ENCODE peak calls at places on chromosomes 2 and 18, in nine cellular contexts. N, C, S, Z, V, T, W, I and R are unnamed samples.

GRCh38 chr2:205681836-205682238 is 464 bp upstream of the NRP2 start:
- DNase-seq in N (peak; percentile 36), C (no peak), S (no peak), Z (no peak), V (peak; percentile 20), T (no peak), W (no peak), I (no peak), R (no peak)

GRCh38 chr2:196105956-196106355 is 37.3 kb upstream of the DNAH7 start:
- DNase-seq in N (no peak), C (no peak), S (no peak), Z (no peak), V (no peak), T (no peak), W (no peak), I (no peak), R (no peak)

GRCh38 chr2:54597153-54597827 is 126.2 kb upstream of the EML6 start:
- DNase-seq in N (no peak), C (no peak), S (no peak), Z (peak; percentile 100), V (peak; percentile 51), T (peak; percentile 36), W (no peak), I (no peak), R (peak; percentile 94)

GRCh38 chr2:109150559-109150958 is 21.6 kb downstream of the SH3RF3 start:
- DNase-seq in N (no peak), C (no peak), S (no peak), Z (no peak), V (no peak), T (no peak), W (no peak), I (no peak), R (no peak)

GRCh38 chr2:233026211-233026813 is 6.2 kb upstream of the NEU2 start:
- DNase-seq in N (no peak), C (peak; percentile 54), S (peak; percentile 54), Z (no peak), V (peak; percentile 39), T (peak; percentile 50), W (peak; percentile 41), I (no peak), R (peak; percentile 57)

GRCh38 chr2:222208010-222208690 is 90.6 kb downstream of the PAX3 start:
- DNase-seq in N (no peak), C (no peak), S (no peak), Z (no peak), V (no peak), T (no peak), W (no peak), I (no peak), R (no peak)

GRCh38 chr2:25234756-25235155 is 66.4 kb upstream of the POMC start:
- DNase-seq in N (no peak), C (no peak), S (no peak), Z (no peak), V (no peak), T (no peak), W (no peak), I (no peak), R (no peak)

GRCh38 chr18:58263055-58263732 is 219.2 kb downstream of the NEDD4L start:
- DNase-seq in N (no peak), C (peak; percentile 18), S (peak; percentile 60), Z (no peak), V (peak; percentile 26), T (peak; percentile 24), W (peak; percentile 58), I (no peak), R (no peak)

GRCh38 chr2:238771639-238772038 is 76.2 kb upstream of the TWIST2 start:
- DNase-seq in N (no peak), C (no peak), S (no peak), Z (no peak), V (no peak), T (no peak), W (no peak), I (no peak), R (no peak)

GRCh38 chr18:5628512-5629255 is 84.9 kb upstream of the EPB41L3 start:
- DNase-seq in N (peak; percentile 38), C (no peak), S (no peak), Z (no peak), V (peak; percentile 31), T (peak; percentile 17), W (no peak), I (no peak), R (no peak)

GRCh38 chr18:54052259-54052658 is 172.2 kb downstream of the MBD2 start:
- DNase-seq in N (no peak), C (no peak), S (no peak), Z (no peak), V (no peak), T (no peak), W (no peak), I (no peak), R (no peak)

GRCh38 chr2:240636563-240637115 is 11.4 kb downstream of the GPR35 start:
- DNase-seq in N (no peak), C (no peak), S (no peak), Z (no peak), V (no peak), T (no peak), W (no peak), I (no peak), R (no peak)

GRCh38 chr2:9991221-9991620 is 39.7 kb downstream of the GRHL1 start:
- DNase-seq in N (no peak), C (no peak), S (no peak), Z (no peak), V (no peak), T (no peak), W (no peak), I (no peak), R (no peak)

GRCh38 chr2:238117199-238118154 is 17.3 kb downstream of the ESPNL start:
- DNase-seq in N (no peak), C (no peak), S (peak; percentile 8), Z (no peak), V (peak; percentile 21), T (peak; percentile 26), W (no peak), I (no peak), R (peak; percentile 77)

GRCh38 chr2:69572640-69573039 is 70.9 kb downstream of the AAK1 start:
- DNase-seq in N (no peak), C (no peak), S (no peak), Z (no peak), V (peak; percentile 50), T (peak; percentile 73), W (no peak), I (no peak), R (no peak)

GRCh38 chr18:76494541-76495403 is at the start of gene ZNF516:
- DNase-seq in N (peak; percentile 65), C (no peak), S (no peak), Z (no peak), V (peak; percentile 24), T (peak; percentile 34), W (no peak), I (no peak), R (peak; percentile 18)

GRCh38 chr18:28036481-28036880 is 140.4 kb downstream of the CDH2 start:
- DNase-seq in N (no peak), C (no peak), S (no peak), Z (no peak), V (no peak), T (no peak), W (no peak), I (no peak), R (no peak)